ENCODE peak calls at places on chromosomes 7 and 10, in nine cellular contexts. S, T, X, Q, P, V, L, J and D are unnamed samples.

GRCh38 chr7:80641548-80641947 is 3.1 kb downstream of the CD36 start:
- DNase-seq in S (no peak), T (no peak), X (no peak), Q (no peak), P (no peak), V (no peak), L (no peak), J (peak; percentile 13), D (no peak)

GRCh38 chr7:57769958-57770357 is 320.0 kb downstream of the ZNF716 start:
- DNase-seq in S (no peak), T (no peak), X (no peak), Q (no peak), P (no peak), V (no peak), L (no peak), J (no peak), D (no peak)

GRCh38 chr10:30247704-30248103 is 101.4 kb downstream of the MTPAP start:
- DNase-seq in S (no peak), T (no peak), X (no peak), Q (no peak), P (no peak), V (no peak), L (no peak), J (no peak), D (no peak)

GRCh38 chr7:27759491-27759890 is 19.5 kb downstream of the TAX1BP1 start:
- DNase-seq in S (no peak), T (no peak), X (no peak), Q (no peak), P (no peak), V (no peak), L (no peak), J (no peak), D (no peak)

GRCh38 chr7:29839302-29839701 is 33.0 kb downstream of the WIPF3 start:
- DNase-seq in S (no peak), T (no peak), X (no peak), Q (no peak), P (no peak), V (peak; percentile 61), L (no peak), J (peak; percentile 80), D (no peak)

GRCh38 chr10:90871761-90872647 is at the start of gene RPP30:
- DNase-seq in S (peak; percentile 87), T (peak; percentile 84), X (peak; percentile 79), Q (peak; percentile 52), P (peak; percentile 66), V (peak; percentile 83), L (peak; percentile 65), J (peak; percentile 93), D (peak; percentile 76)

GRCh38 chr10:29408847-29409240 is 120.0 kb downstream of the LYZL1 start:
- DNase-seq in S (no peak), T (no peak), X (no peak), Q (no peak), P (no peak), V (no peak), L (no peak), J (no peak), D (no peak)

GRCh38 chr10:103618575-103619423 is 125.3 kb downstream of the NEURL1 start:
- DNase-seq in S (peak; percentile 73), T (peak; percentile 74), X (no peak), Q (no peak), P (no peak), V (no peak), L (no peak), J (peak; percentile 90), D (peak; percentile 27)

GRCh38 chr10:78479467-78479866 is 445.8 kb downstream of the RPS24 start:
- DNase-seq in S (no peak), T (no peak), X (no peak), Q (no peak), P (no peak), V (no peak), L (no peak), J (no peak), D (no peak)

GRCh38 chr7:82745117-82745516 is 301.5 kb upstream of the CACNA2D1 start:
- DNase-seq in S (no peak), T (no peak), X (no peak), Q (no peak), P (no peak), V (no peak), L (no peak), J (peak; percentile 29), D (no peak)

GRCh38 chr7:102117743-102118142 is 168.9 kb upstream of the SH2B2 start:
- DNase-seq in S (no peak), T (no peak), X (no peak), Q (no peak), P (no peak), V (peak; percentile 89), L (no peak), J (peak; percentile 84), D (no peak)

GRCh38 chr7:155258233-155258575 is 39.5 kb upstream of the INSIG1 start:
- DNase-seq in S (no peak), T (no peak), X (no peak), Q (no peak), P (no peak), V (peak; percentile 84), L (no peak), J (peak; percentile 84), D (no peak)

GRCh38 chr7:103307487-103308231 is 10.4 kb downstream of the PMPCB start:
- DNase-seq in S (no peak), T (no peak), X (no peak), Q (no peak), P (no peak), V (no peak), L (no peak), J (no peak), D (no peak)

GRCh38 chr10:101666025-101666424 is 28.9 kb downstream of the FBXW4 start:
- DNase-seq in S (no peak), T (no peak), X (no peak), Q (no peak), P (no peak), V (no peak), L (no peak), J (no peak), D (no peak)

GRCh38 chr7:27132214-27132613 is 1.7 kb upstream of the HOXA4 start:
- DNase-seq in S (no peak), T (no peak), X (no peak), Q (no peak), P (no peak), V (no peak), L (no peak), J (no peak), D (no peak)